ENCODE peak calls at places on chromosomes 2 and 18, in four cellular contexts. One of them, this sample, is unnamed.
A peak's percentile ranks its signal among the peaks of the same experiment; 100 is the strongest.

GRCh38 chr2:9554841-9555337 is 741 bp downstream of the ADAM17 start:
- DNase-seq in activated naive CD8-positive, alpha-beta T cell treated with anti-CD3 and anti-CD28 coated beads, Interleukin-2, amount 50 U/mL, for 24 hours: peak; percentile 21
- DNase-seq in left colon: peak; percentile 47
- DNase-seq in cardiac muscle cell: peak; percentile 67
- DNase-seq in this sample: no peak

GRCh38 chr2:238290079-238290478 is 1.7 kb upstream of the PER2 start:
- DNase-seq in left colon: peak; percentile 87
- DNase-seq in activated naive CD8-positive, alpha-beta T cell treated with anti-CD3 and anti-CD28 coated beads, Interleukin-2, amount 50 U/mL, for 24 hours: peak; percentile 45
- DNase-seq in cardiac muscle cell: peak; percentile 62
- DNase-seq in this sample: no peak

GRCh38 chr2:53755022-53755630 is 12.5 kb upstream of the CHAC2 start:
- DNase-seq in activated naive CD8-positive, alpha-beta T cell treated with anti-CD3 and anti-CD28 coated beads, Interleukin-2, amount 50 U/mL, for 24 hours: no peak
- DNase-seq in left colon: peak; percentile 61
- DNase-seq in cardiac muscle cell: no peak
- DNase-seq in this sample: no peak

GRCh38 chr2:2777213-2777612 is 446.1 kb upstream of the MYT1L start:
- DNase-seq in cardiac muscle cell: no peak
- DNase-seq in left colon: no peak
- DNase-seq in activated naive CD8-positive, alpha-beta T cell treated with anti-CD3 and anti-CD28 coated beads, Interleukin-2, amount 50 U/mL, for 24 hours: no peak
- DNase-seq in this sample: no peak

GRCh38 chr2:129925381-129925780 is 54.1 kb upstream of the RAB6C start:
- DNase-seq in activated naive CD8-positive, alpha-beta T cell treated with anti-CD3 and anti-CD28 coated beads, Interleukin-2, amount 50 U/mL, for 24 hours: no peak
- DNase-seq in cardiac muscle cell: no peak
- DNase-seq in left colon: no peak
- DNase-seq in this sample: no peak

GRCh38 chr2:241565413-241565812 is 6.9 kb downstream of the BOK start:
- DNase-seq in cardiac muscle cell: no peak
- DNase-seq in left colon: no peak
- DNase-seq in activated naive CD8-positive, alpha-beta T cell treated with anti-CD3 and anti-CD28 coated beads, Interleukin-2, amount 50 U/mL, for 24 hours: no peak
- DNase-seq in this sample: no peak

GRCh38 chr2:212034841-212035585 is 503.6 kb downstream of the ERBB4 start:
- DNase-seq in activated naive CD8-positive, alpha-beta T cell treated with anti-CD3 and anti-CD28 coated beads, Interleukin-2, amount 50 U/mL, for 24 hours: no peak
- DNase-seq in left colon: no peak
- DNase-seq in cardiac muscle cell: no peak
- DNase-seq in this sample: no peak

GRCh38 chr2:147327636-147328035 is 517.2 kb upstream of the ACVR2A start:
- DNase-seq in cardiac muscle cell: no peak
- DNase-seq in activated naive CD8-positive, alpha-beta T cell treated with anti-CD3 and anti-CD28 coated beads, Interleukin-2, amount 50 U/mL, for 24 hours: peak; percentile 10
- DNase-seq in left colon: no peak
- DNase-seq in this sample: no peak

GRCh38 chr2:160405077-160405865 is 88.3 kb downstream of the RBMS1 start:
- DNase-seq in activated naive CD8-positive, alpha-beta T cell treated with anti-CD3 and anti-CD28 coated beads, Interleukin-2, amount 50 U/mL, for 24 hours: no peak
- DNase-seq in left colon: no peak
- DNase-seq in cardiac muscle cell: no peak
- DNase-seq in this sample: no peak

GRCh38 chr2:120914839-120915521 is 179.3 kb downstream of the GLI2 start:
- DNase-seq in activated naive CD8-positive, alpha-beta T cell treated with anti-CD3 and anti-CD28 coated beads, Interleukin-2, amount 50 U/mL, for 24 hours: no peak
- DNase-seq in left colon: peak; percentile 40
- DNase-seq in cardiac muscle cell: peak; percentile 81
- DNase-seq in this sample: no peak

GRCh38 chr2:56102866-56103265 is 80.9 kb upstream of the CCDC85A start:
- DNase-seq in activated naive CD8-positive, alpha-beta T cell treated with anti-CD3 and anti-CD28 coated beads, Interleukin-2, amount 50 U/mL, for 24 hours: no peak
- DNase-seq in left colon: no peak
- DNase-seq in cardiac muscle cell: no peak
- DNase-seq in this sample: no peak

GRCh38 chr2:196481323-196481695 is 158.2 kb upstream of the CCDC150 start:
- DNase-seq in activated naive CD8-positive, alpha-beta T cell treated with anti-CD3 and anti-CD28 coated beads, Interleukin-2, amount 50 U/mL, for 24 hours: no peak
- DNase-seq in left colon: no peak
- DNase-seq in cardiac muscle cell: no peak
- DNase-seq in this sample: no peak

GRCh38 chr2:50065845-50066244 is 911.5 kb upstream of the FSHR start:
- DNase-seq in left colon: no peak
- DNase-seq in cardiac muscle cell: peak; percentile 82
- DNase-seq in activated naive CD8-positive, alpha-beta T cell treated with anti-CD3 and anti-CD28 coated beads, Interleukin-2, amount 50 U/mL, for 24 hours: no peak
- DNase-seq in this sample: no peak

GRCh38 chr18:51151568-51152511 is 45.6 kb downstream of the MEX3C start:
- DNase-seq in activated naive CD8-positive, alpha-beta T cell treated with anti-CD3 and anti-CD28 coated beads, Interleukin-2, amount 50 U/mL, for 24 hours: peak; percentile 78
- DNase-seq in cardiac muscle cell: no peak
- DNase-seq in left colon: peak; percentile 65
- DNase-seq in this sample: no peak

GRCh38 chr18:76126327-76126726 is 368.7 kb downstream of the ZNF516 start:
- DNase-seq in left colon: no peak
- DNase-seq in activated naive CD8-positive, alpha-beta T cell treated with anti-CD3 and anti-CD28 coated beads, Interleukin-2, amount 50 U/mL, for 24 hours: no peak
- DNase-seq in cardiac muscle cell: peak; percentile 30
- DNase-seq in this sample: peak; percentile 54

GRCh38 chr18:52200406-52200805 is 139.6 kb upstream of the DCC start:
- DNase-seq in activated naive CD8-positive, alpha-beta T cell treated with anti-CD3 and anti-CD28 coated beads, Interleukin-2, amount 50 U/mL, for 24 hours: no peak
- DNase-seq in left colon: no peak
- DNase-seq in cardiac muscle cell: no peak
- DNase-seq in this sample: no peak

GRCh38 chr18:45565280-45565970 is 49.9 kb upstream of the SLC14A2 start:
- DNase-seq in cardiac muscle cell: peak; percentile 43
- DNase-seq in left colon: no peak
- DNase-seq in activated naive CD8-positive, alpha-beta T cell treated with anti-CD3 and anti-CD28 coated beads, Interleukin-2, amount 50 U/mL, for 24 hours: no peak
- DNase-seq in this sample: no peak

GRCh38 chr2:85751300-85751575 is 2.6 kb upstream of the ATOH8 start:
- DNase-seq in left colon: no peak
- DNase-seq in activated naive CD8-positive, alpha-beta T cell treated with anti-CD3 and anti-CD28 coated beads, Interleukin-2, amount 50 U/mL, for 24 hours: no peak
- DNase-seq in cardiac muscle cell: no peak
- DNase-seq in this sample: no peak

GRCh38 chr2:160502478-160502877 is 8.9 kb upstream of the RBMS1 start:
- DNase-seq in left colon: no peak
- DNase-seq in activated naive CD8-positive, alpha-beta T cell treated with anti-CD3 and anti-CD28 coated beads, Interleukin-2, amount 50 U/mL, for 24 hours: no peak
- DNase-seq in cardiac muscle cell: no peak
- DNase-seq in this sample: no peak

GRCh38 chr2:141316606-141317005 is 814.2 kb downstream of the LRP1B start:
- DNase-seq in activated naive CD8-positive, alpha-beta T cell treated with anti-CD3 and anti-CD28 coated beads, Interleukin-2, amount 50 U/mL, for 24 hours: no peak
- DNase-seq in cardiac muscle cell: no peak
- DNase-seq in left colon: no peak
- DNase-seq in this sample: no peak

GRCh38 chr2:99555410-99555809 is 65.6 kb upstream of the REV1 start:
- DNase-seq in activated naive CD8-positive, alpha-beta T cell treated with anti-CD3 and anti-CD28 coated beads, Interleukin-2, amount 50 U/mL, for 24 hours: no peak
- DNase-seq in cardiac muscle cell: no peak
- DNase-seq in left colon: no peak
- DNase-seq in this sample: no peak

GRCh38 chr2:182165196-182165595 is 179.5 kb downstream of the PPP1R1C start:
- DNase-seq in cardiac muscle cell: no peak
- DNase-seq in left colon: no peak
- DNase-seq in activated naive CD8-positive, alpha-beta T cell treated with anti-CD3 and anti-CD28 coated beads, Interleukin-2, amount 50 U/mL, for 24 hours: no peak
- DNase-seq in this sample: no peak

GRCh38 chr2:75090770-75091515 is 108.4 kb downstream of the TACR1 start:
- DNase-seq in left colon: no peak
- DNase-seq in cardiac muscle cell: no peak
- DNase-seq in activated naive CD8-positive, alpha-beta T cell treated with anti-CD3 and anti-CD28 coated beads, Interleukin-2, amount 50 U/mL, for 24 hours: no peak
- DNase-seq in this sample: no peak

GRCh38 chr2:85865539-85866164 is 23.1 kb downstream of the ST3GAL5 start:
- DNase-seq in cardiac muscle cell: no peak
- DNase-seq in activated naive CD8-positive, alpha-beta T cell treated with anti-CD3 and anti-CD28 coated beads, Interleukin-2, amount 50 U/mL, for 24 hours: peak; percentile 22
- DNase-seq in left colon: no peak
- DNase-seq in this sample: no peak

GRCh38 chr2:85741211-85741610 is 12.6 kb upstream of the ATOH8 start:
- DNase-seq in activated naive CD8-positive, alpha-beta T cell treated with anti-CD3 and anti-CD28 coated beads, Interleukin-2, amount 50 U/mL, for 24 hours: no peak
- DNase-seq in left colon: no peak
- DNase-seq in cardiac muscle cell: no peak
- DNase-seq in this sample: no peak

GRCh38 chr2:231674587-231675334 is 33.6 kb upstream of the PTMA start:
- DNase-seq in left colon: peak; percentile 86
- DNase-seq in cardiac muscle cell: peak; percentile 87
- DNase-seq in activated naive CD8-positive, alpha-beta T cell treated with anti-CD3 and anti-CD28 coated beads, Interleukin-2, amount 50 U/mL, for 24 hours: peak; percentile 81
- DNase-seq in this sample: peak; percentile 91

GRCh38 chr2:7133521-7133920 is 216.3 kb downstream of the RNF144A start:
- DNase-seq in activated naive CD8-positive, alpha-beta T cell treated with anti-CD3 and anti-CD28 coated beads, Interleukin-2, amount 50 U/mL, for 24 hours: no peak
- DNase-seq in left colon: no peak
- DNase-seq in cardiac muscle cell: peak; percentile 4
- DNase-seq in this sample: peak; percentile 50

GRCh38 chr2:162123806-162124758 is 28.0 kb downstream of the GCG start:
- DNase-seq in cardiac muscle cell: peak; percentile 73
- DNase-seq in left colon: no peak
- DNase-seq in activated naive CD8-positive, alpha-beta T cell treated with anti-CD3 and anti-CD28 coated beads, Interleukin-2, amount 50 U/mL, for 24 hours: no peak
- DNase-seq in this sample: no peak

GRCh38 chr2:183665403-183665802 is 541.2 kb downstream of the NUP35 start:
- DNase-seq in left colon: no peak
- DNase-seq in activated naive CD8-positive, alpha-beta T cell treated with anti-CD3 and anti-CD28 coated beads, Interleukin-2, amount 50 U/mL, for 24 hours: no peak
- DNase-seq in cardiac muscle cell: no peak
- DNase-seq in this sample: no peak

GRCh38 chr2:59726226-59726800 is 827.1 kb downstream of the BCL11A start:
- DNase-seq in activated naive CD8-positive, alpha-beta T cell treated with anti-CD3 and anti-CD28 coated beads, Interleukin-2, amount 50 U/mL, for 24 hours: no peak
- DNase-seq in cardiac muscle cell: no peak
- DNase-seq in left colon: no peak
- DNase-seq in this sample: no peak